ENCODE peak calls at places on chromosomes 2 and 18, in ten cellular contexts. W is RPMI8226; B is RCC 7860; L is T-helper 2 cell; G is NCI-H1694 treated with DMSO at 0.1 percent for 48 hours; A is stimulated activated CD8-positive, alpha-beta memory T cell treated with anti-CD3 and anti-CD28 coated beads, Interleukin-7, amount 100 ng/mL, for 1 hour; K is NCI-H774; Y is omental fat pad; X is activated naive CD4-positive, alpha-beta T cell; C is mesenchymal stem cell. V is an unnamed sample.
A peak's percentile ranks its signal among the peaks of the same experiment; 100 is the strongest.

GRCh38 chr2:67515021-67515420 is 117.9 kb downstream of the ETAA1 start:
- DNase-seq in W (no peak), B (no peak), C (no peak), A (no peak), X (no peak), G (no peak), Y (no peak), L (no peak), K (no peak), V (no peak)

GRCh38 chr2:98543842-98544241 is 64.5 kb downstream of the COA5 start:
- DNase-seq in L (no peak), G (no peak), C (no peak), X (no peak), K (no peak), B (no peak), W (no peak), Y (no peak), A (no peak), V (no peak)

GRCh38 chr2:38106420-38107182 is 30.6 kb upstream of the CYP1B1 start:
- DNase-seq in A (no peak), K (no peak), W (no peak), X (no peak), C (peak; percentile 90), L (no peak), G (no peak), B (peak; percentile 69), Y (no peak), V (peak; percentile 73)

GRCh38 chr2:241617431-241618154 is 19.4 kb downstream of the THAP4 start:
- DNase-seq in W (no peak), Y (no peak), C (no peak), G (no peak), K (peak; percentile 34), A (no peak), B (no peak), L (no peak), X (no peak), V (no peak)

GRCh38 chr18:51569153-51569552 is 371.7 kb upstream of the MEX3C start:
- DNase-seq in L (no peak), W (no peak), C (no peak), B (no peak), Y (no peak), X (no peak), K (peak; percentile 13), G (no peak), A (no peak), V (no peak)

GRCh38 chr2:75570948-75571729 is 10.4 kb upstream of the EVA1A start:
- DNase-seq in W (no peak), X (no peak), G (no peak), L (no peak), K (no peak), B (peak; percentile 90), Y (no peak), A (no peak), C (peak; percentile 83), V (no peak)

GRCh38 chr2:74817333-74817732 is 16.6 kb upstream of the HK2 start:
- DNase-seq in C (no peak), Y (no peak), W (no peak), K (no peak), X (no peak), B (no peak), A (no peak), L (no peak), G (no peak), V (no peak)

GRCh38 chr2:166651080-166651675 is 157.1 kb upstream of the SCN7A start:
- DNase-seq in C (peak; percentile 23), Y (no peak), W (no peak), B (no peak), A (no peak), X (no peak), G (no peak), L (no peak), K (no peak), V (peak; percentile 87)

V was measured in fibroblast of pulmonary artery.